ENCODE peak calls at places on chromosomes 16 and 17, in seven cellular contexts. One of them, this sample, is unnamed.

GRCh38 chr17:69122065-69122464 is 19.6 kb downstream of the ABCA6 start:
- DNase-seq in NCI-H1436: no peak
- DNase-seq in T-helper 2 cell: no peak
- DNase-seq in BE2C: no peak
- DNase-seq in coronary artery: no peak
- DNase-seq in aorta: no peak
- DNase-seq in mesothelial cell of epicardium: no peak
- DNase-seq in this sample: no peak

GRCh38 chr17:44911133-44912001 is 3.9 kb downstream of the GFAP start:
- DNase-seq in aorta: peak
- DNase-seq in NCI-H1436: peak
- DNase-seq in mesothelial cell of epicardium: peak
- DNase-seq in T-helper 2 cell: peak
- DNase-seq in BE2C: peak
- DNase-seq in coronary artery: no peak
- DNase-seq in this sample: peak

GRCh38 chr17:29133146-29133713 is 47.0 kb downstream of the MYO18A start:
- DNase-seq in aorta: peak
- DNase-seq in coronary artery: peak
- DNase-seq in BE2C: no peak
- DNase-seq in mesothelial cell of epicardium: no peak
- DNase-seq in NCI-H1436: no peak
- DNase-seq in T-helper 2 cell: no peak
- DNase-seq in this sample: no peak

GRCh38 chr17:48546924-48547838 is 2.3 kb upstream of the HOXB2 start:
- DNase-seq in BE2C: no peak
- DNase-seq in NCI-H1436: no peak
- DNase-seq in mesothelial cell of epicardium: no peak
- DNase-seq in T-helper 2 cell: peak
- DNase-seq in coronary artery: no peak
- DNase-seq in aorta: no peak
- DNase-seq in this sample: no peak

GRCh38 chr17:37310940-37311339 is 64.8 kb upstream of the C17orf78 start:
- DNase-seq in aorta: no peak
- DNase-seq in mesothelial cell of epicardium: no peak
- DNase-seq in coronary artery: no peak
- DNase-seq in BE2C: no peak
- DNase-seq in T-helper 2 cell: no peak
- DNase-seq in NCI-H1436: no peak
- DNase-seq in this sample: no peak

GRCh38 chr16:27273330-27273669 is 4.7 kb upstream of the NSMCE1 start:
- DNase-seq in coronary artery: no peak
- DNase-seq in BE2C: no peak
- DNase-seq in mesothelial cell of epicardium: no peak
- DNase-seq in aorta: no peak
- DNase-seq in NCI-H1436: no peak
- DNase-seq in T-helper 2 cell: peak
- DNase-seq in this sample: no peak

GRCh38 chr16:56450275-56450889 is 750 bp downstream of the NUDT21 start:
- DNase-seq in NCI-H1436: no peak
- DNase-seq in coronary artery: no peak
- DNase-seq in aorta: no peak
- DNase-seq in mesothelial cell of epicardium: no peak
- DNase-seq in T-helper 2 cell: peak
- DNase-seq in BE2C: peak
- DNase-seq in this sample: no peak

GRCh38 chr16:55678061-55678935 is 22.5 kb downstream of the SLC6A2 start:
- DNase-seq in mesothelial cell of epicardium: no peak
- DNase-seq in BE2C: no peak
- DNase-seq in NCI-H1436: no peak
- DNase-seq in coronary artery: no peak
- DNase-seq in T-helper 2 cell: no peak
- DNase-seq in aorta: no peak
- DNase-seq in this sample: no peak

GRCh38 chr17:20266806-20267458 is 200.4 kb downstream of the LGALS9B start:
- DNase-seq in aorta: no peak
- DNase-seq in NCI-H1436: peak
- DNase-seq in T-helper 2 cell: no peak
- DNase-seq in BE2C: no peak
- DNase-seq in coronary artery: no peak
- DNase-seq in mesothelial cell of epicardium: no peak
- DNase-seq in this sample: no peak

GRCh38 chr17:31724026-31724425 is 135.0 kb downstream of the COPRS start:
- DNase-seq in aorta: no peak
- DNase-seq in NCI-H1436: no peak
- DNase-seq in BE2C: no peak
- DNase-seq in T-helper 2 cell: no peak
- DNase-seq in coronary artery: no peak
- DNase-seq in mesothelial cell of epicardium: no peak
- DNase-seq in this sample: no peak

GRCh38 chr17:72332367-72332766 is 211.5 kb downstream of the SOX9 start:
- DNase-seq in coronary artery: no peak
- DNase-seq in BE2C: no peak
- DNase-seq in mesothelial cell of epicardium: no peak
- DNase-seq in T-helper 2 cell: peak
- DNase-seq in NCI-H1436: no peak
- DNase-seq in aorta: no peak
- DNase-seq in this sample: no peak

GRCh38 chr17:43615330-43615729 is 46.4 kb downstream of the MEOX1 start:
- DNase-seq in coronary artery: no peak
- DNase-seq in mesothelial cell of epicardium: no peak
- DNase-seq in NCI-H1436: no peak
- DNase-seq in BE2C: no peak
- DNase-seq in T-helper 2 cell: no peak
- DNase-seq in aorta: no peak
- DNase-seq in this sample: no peak

GRCh38 chr16:68116256-68116853 is 31.2 kb downstream of the NFATC3 start:
- DNase-seq in coronary artery: no peak
- DNase-seq in aorta: no peak
- DNase-seq in BE2C: no peak
- DNase-seq in T-helper 2 cell: peak
- DNase-seq in NCI-H1436: no peak
- DNase-seq in mesothelial cell of epicardium: no peak
- DNase-seq in this sample: no peak

GRCh38 chr16:67775273-67775672 is 31.1 kb downstream of the RANBP10 start:
- DNase-seq in aorta: no peak
- DNase-seq in BE2C: no peak
- DNase-seq in NCI-H1436: no peak
- DNase-seq in coronary artery: no peak
- DNase-seq in T-helper 2 cell: no peak
- DNase-seq in mesothelial cell of epicardium: no peak
- DNase-seq in this sample: no peak

GRCh38 chr16:20747030-20747816 is 5.6 kb upstream of the THUMPD1 start:
- DNase-seq in NCI-H1436: no peak
- DNase-seq in aorta: no peak
- DNase-seq in T-helper 2 cell: no peak
- DNase-seq in mesothelial cell of epicardium: no peak
- DNase-seq in BE2C: no peak
- DNase-seq in coronary artery: no peak
- DNase-seq in this sample: no peak

GRCh38 chr16:82848013-82848412 is 221.2 kb downstream of the CDH13 start:
- DNase-seq in coronary artery: no peak
- DNase-seq in T-helper 2 cell: no peak
- DNase-seq in aorta: no peak
- DNase-seq in BE2C: no peak
- DNase-seq in mesothelial cell of epicardium: no peak
- DNase-seq in NCI-H1436: no peak
- DNase-seq in this sample: no peak

GRCh38 chr17:66829883-66830282 is 5.0 kb upstream of the CACNG5 start:
- DNase-seq in T-helper 2 cell: peak
- DNase-seq in mesothelial cell of epicardium: no peak
- DNase-seq in coronary artery: no peak
- DNase-seq in BE2C: no peak
- DNase-seq in aorta: no peak
- DNase-seq in NCI-H1436: no peak
- DNase-seq in this sample: no peak

GRCh38 chr16:31382485-31383161 is 10.5 kb upstream of the ITGAD start:
- DNase-seq in BE2C: peak
- DNase-seq in mesothelial cell of epicardium: peak
- DNase-seq in NCI-H1436: peak
- DNase-seq in T-helper 2 cell: peak
- DNase-seq in coronary artery: no peak
- DNase-seq in aorta: peak
- DNase-seq in this sample: peak

GRCh38 chr16:15482068-15482747 is 47.8 kb downstream of the BMERB1 start:
- DNase-seq in T-helper 2 cell: peak
- DNase-seq in NCI-H1436: no peak
- DNase-seq in coronary artery: peak
- DNase-seq in BE2C: peak
- DNase-seq in mesothelial cell of epicardium: no peak
- DNase-seq in aorta: peak
- DNase-seq in this sample: no peak

GRCh38 chr17:48429638-48430586 is at the start of gene SKAP1:
- DNase-seq in coronary artery: no peak
- DNase-seq in aorta: peak
- DNase-seq in BE2C: no peak
- DNase-seq in mesothelial cell of epicardium: no peak
- DNase-seq in NCI-H1436: no peak
- DNase-seq in T-helper 2 cell: peak
- DNase-seq in this sample: peak

GRCh38 chr17:19410875-19411291 is at the start of gene RNF112:
- DNase-seq in coronary artery: no peak
- DNase-seq in T-helper 2 cell: no peak
- DNase-seq in aorta: peak
- DNase-seq in NCI-H1436: peak
- DNase-seq in mesothelial cell of epicardium: no peak
- DNase-seq in BE2C: peak
- DNase-seq in this sample: no peak

GRCh38 chr17:44922746-44923470 is 7.6 kb upstream of the GFAP start:
- DNase-seq in T-helper 2 cell: no peak
- DNase-seq in BE2C: peak
- DNase-seq in coronary artery: no peak
- DNase-seq in mesothelial cell of epicardium: no peak
- DNase-seq in aorta: peak
- DNase-seq in NCI-H1436: no peak
- DNase-seq in this sample: no peak

This sample was measured in CD8-positive, alpha-beta memory T cell.